ENCODE peak calls at places on chromosomes 3 and 15, in four cellular contexts. One of them, this sample, is unnamed.

GRCh38 chr3:11543948-11544387 is 99.7 kb downstream of the VGLL4 start:
- DNase-seq in M059J: no peak
- DNase-seq in hippocampal formation: no peak
- DNase-seq in right lobe of liver: peak; percentile 32
- DNase-seq in this sample: no peak

GRCh38 chr15:91942676-91943417 is 89.3 kb downstream of the SLCO3A1 start:
- DNase-seq in M059J: peak; percentile 90
- DNase-seq in hippocampal formation: peak; percentile 48
- DNase-seq in right lobe of liver: peak; percentile 89
- DNase-seq in this sample: peak; percentile 81

GRCh38 chr3:188286087-188286513 is 132.1 kb downstream of the LPP start:
- DNase-seq in M059J: peak; percentile 100
- DNase-seq in hippocampal formation: no peak
- DNase-seq in right lobe of liver: no peak
- DNase-seq in this sample: peak; percentile 100

GRCh38 chr3:4708230-4708629 is 215.1 kb downstream of the ITPR1 start:
- DNase-seq in M059J: no peak
- DNase-seq in hippocampal formation: no peak
- DNase-seq in right lobe of liver: no peak
- DNase-seq in this sample: no peak

GRCh38 chr15:101366853-101367252 is 71.8 kb upstream of the SNRPA1 start:
- DNase-seq in M059J: no peak
- DNase-seq in hippocampal formation: no peak
- DNase-seq in right lobe of liver: no peak
- DNase-seq in this sample: no peak

GRCh38 chr3:13078158-13078905 is 5.1 kb upstream of the IQSEC1 start:
- DNase-seq in M059J: no peak
- DNase-seq in hippocampal formation: peak; percentile 62
- DNase-seq in right lobe of liver: no peak
- DNase-seq in this sample: no peak

GRCh38 chr15:86236721-86237121 is 157.1 kb downstream of the AGBL1 start:
- DNase-seq in M059J: no peak
- DNase-seq in hippocampal formation: no peak
- DNase-seq in right lobe of liver: no peak
- DNase-seq in this sample: no peak

GRCh38 chr3:29430558-29430971 is 149.7 kb downstream of the RBMS3 start:
- DNase-seq in M059J: peak; percentile 74
- DNase-seq in hippocampal formation: no peak
- DNase-seq in right lobe of liver: no peak
- DNase-seq in this sample: peak; percentile 78

GRCh38 chr15:42084465-42085235 is 9.7 kb downstream of the PLA2G4D start:
- DNase-seq in M059J: peak; percentile 82
- DNase-seq in hippocampal formation: no peak
- DNase-seq in right lobe of liver: peak; percentile 74
- DNase-seq in this sample: no peak

GRCh38 chr15:51425517-51426033 is 84.1 kb downstream of the GLDN start:
- DNase-seq in M059J: peak; percentile 70
- DNase-seq in hippocampal formation: no peak
- DNase-seq in right lobe of liver: no peak
- DNase-seq in this sample: no peak

This sample was measured in astrocyte.